ENCODE peak calls at places on chromosomes 6 and 20, in four cellular contexts. A, V, X and F are unnamed samples.

GRCh38 chr20:8837396-8837795 is 231.5 kb upstream of the PLCB4 start:
- DNase-seq in A (no peak), V (no peak), X (no peak), F (no peak)

GRCh38 chr6:12595161-12595792 is 121.3 kb upstream of the PHACTR1 start:
- DNase-seq in A (no peak), V (no peak), X (no peak), F (no peak)

GRCh38 chr6:134177753-134178229 is 125.4 kb upstream of the SLC2A12 start:
- DNase-seq in A (no peak), V (no peak), X (no peak), F (no peak)

GRCh38 chr20:20010639-20011500 is 6.3 kb upstream of the NAA20 start:
- DNase-seq in A (no peak), V (no peak), X (peak; percentile 84), F (no peak)

GRCh38 chr6:110017946-110018345 is 39.8 kb downstream of the GPR6 start:
- DNase-seq in A (no peak), V (no peak), X (no peak), F (no peak)

GRCh38 chr6:157095569-157095968 is 227.8 kb downstream of the TMEM242 start:
- DNase-seq in A (no peak), V (no peak), X (no peak), F (no peak)

GRCh38 chr20:32436142-32436861 is 78.2 kb downstream of the ASXL1 start:
- DNase-seq in A (no peak), V (no peak), X (no peak), F (no peak)

GRCh38 chr6:13678255-13678983 is 33.2 kb downstream of the RANBP9 start:
- DNase-seq in A (no peak), V (no peak), X (no peak), F (no peak)

GRCh38 chr6:81792826-81793225 is 40.3 kb upstream of the TENT5A start:
- DNase-seq in A (no peak), V (no peak), X (peak; percentile 42), F (no peak)

GRCh38 chr6:163565140-163565539 is 150.6 kb downstream of the QKI start:
- DNase-seq in A (no peak), V (no peak), X (peak; percentile 73), F (no peak)

GRCh38 chr20:38301283-38301682 is 2.7 kb upstream of the BPI start:
- DNase-seq in A (no peak), V (no peak), X (no peak), F (no peak)

GRCh38 chr6:48985025-48985424 is 478.0 kb downstream of the MMUT start:
- DNase-seq in A (no peak), V (no peak), X (no peak), F (no peak)

GRCh38 chr20:12327205-12327604 is 409.5 kb downstream of the BTBD3 start:
- DNase-seq in A (no peak), V (no peak), X (no peak), F (no peak)